ENCODE peak calls at places on chromosomes 2 and 18, in nine cellular contexts. Y, R, E, P, U, M, A, C and T are unnamed samples.

GRCh38 chr18:38243291-38243690 is 677.7 kb upstream of the CELF4 start:
- DNase-seq in R (no peak), E (no peak), Y (no peak), C (no peak), A (no peak), U (no peak), M (no peak), P (no peak), T (no peak)

GRCh38 chr18:56200381-56200831 is 438.0 kb downstream of the TXNL1 start:
- DNase-seq in A (peak; percentile 47), M (no peak), R (no peak), P (peak; percentile 24), Y (peak; percentile 64), C (no peak), U (no peak), E (peak; percentile 63), T (peak; percentile 43)

GRCh38 chr2:86081724-86082123 is 24.0 kb downstream of the POLR1A start:
- DNase-seq in A (no peak), Y (no peak), E (no peak), M (no peak), P (no peak), U (no peak), C (no peak), R (no peak), T (no peak)

GRCh38 chr18:22417496-22418188 is at the start of gene CTAGE1:
- DNase-seq in R (no peak), C (no peak), M (peak; percentile 61), U (no peak), A (no peak), E (peak; percentile 21), Y (no peak), P (no peak), T (no peak)

GRCh38 chr2:43707255-43707654 is 31.0 kb upstream of the C1GALT1C1L start:
- DNase-seq in R (peak; percentile 92), Y (peak; percentile 86), C (peak; percentile 75), P (no peak), M (no peak), E (peak; percentile 84), A (peak; percentile 91), U (no peak), T (no peak)

GRCh38 chr2:234305846-234306245 is 191.0 kb downstream of the ARL4C start:
- DNase-seq in Y (peak; percentile 6), P (peak; percentile 42), U (no peak), A (no peak), E (peak; percentile 32), R (no peak), M (no peak), C (no peak), T (no peak)

GRCh38 chr2:233428438-233428837 is 74.1 kb downstream of the DGKD start:
- DNase-seq in U (no peak), Y (no peak), M (no peak), A (no peak), E (no peak), R (no peak), C (no peak), P (no peak), T (no peak)

GRCh38 chr2:225112362-225113111 is 70.3 kb upstream of the DOCK10 start:
- DNase-seq in A (no peak), M (no peak), Y (no peak), U (peak; percentile 6), C (no peak), R (no peak), P (no peak), E (no peak), T (no peak)

GRCh38 chr18:72700961-72701710 is 157.0 kb upstream of the CBLN2 start:
- DNase-seq in U (peak; percentile 25), A (peak; percentile 9), E (peak; percentile 2), Y (peak; percentile 63), M (no peak), C (no peak), R (no peak), P (no peak), T (no peak)

GRCh38 chr2:233936089-233936488 is 18.9 kb downstream of the TRPM8 start:
- DNase-seq in U (no peak), E (no peak), C (no peak), Y (no peak), M (no peak), A (no peak), R (no peak), P (no peak), T (no peak)

GRCh38 chr2:124683536-124684407 is 658.7 kb downstream of the CNTNAP5 start:
- DNase-seq in Y (no peak), R (no peak), U (no peak), M (no peak), P (no peak), C (no peak), A (peak; percentile 22), E (no peak), T (no peak)

GRCh38 chr2:101446869-101447268 is 28.0 kb downstream of the RFX8 start:
- DNase-seq in C (no peak), E (peak; percentile 66), U (no peak), M (no peak), A (peak; percentile 61), R (no peak), P (peak; percentile 34), Y (peak; percentile 95), T (no peak)

GRCh38 chr2:144217853-144218633 is 301.9 kb downstream of the ZEB2 start:
- DNase-seq in C (no peak), P (no peak), Y (peak; percentile 21), U (no peak), A (peak; percentile 6), M (no peak), E (no peak), R (no peak), T (no peak)

GRCh38 chr2:195406886-195407603 is 250.0 kb upstream of the SLC39A10 start:
- DNase-seq in R (no peak), M (no peak), C (no peak), P (no peak), U (peak; percentile 24), E (peak; percentile 16), A (peak; percentile 11), Y (peak; percentile 14), T (no peak)

GRCh38 chr2:149365826-149366583 is 35.6 kb downstream of the LYPD6 start:
- DNase-seq in C (no peak), U (no peak), R (no peak), E (no peak), P (peak; percentile 36), A (peak; percentile 24), Y (peak; percentile 60), M (no peak), T (peak; percentile 63)

GRCh38 chr18:57906852-57907251 is 103.7 kb upstream of the ATP8B1 start:
- DNase-seq in P (no peak), R (no peak), U (no peak), M (no peak), Y (peak; percentile 18), C (no peak), A (no peak), E (no peak), T (no peak)
- TF ChIP-seq CTCF in P (peak; percentile 4), R (no peak), U (no peak), M (no peak), Y (peak; percentile 37), C (no peak), A (no peak), E (peak; percentile 52), T (peak; percentile 44)

DNA sequence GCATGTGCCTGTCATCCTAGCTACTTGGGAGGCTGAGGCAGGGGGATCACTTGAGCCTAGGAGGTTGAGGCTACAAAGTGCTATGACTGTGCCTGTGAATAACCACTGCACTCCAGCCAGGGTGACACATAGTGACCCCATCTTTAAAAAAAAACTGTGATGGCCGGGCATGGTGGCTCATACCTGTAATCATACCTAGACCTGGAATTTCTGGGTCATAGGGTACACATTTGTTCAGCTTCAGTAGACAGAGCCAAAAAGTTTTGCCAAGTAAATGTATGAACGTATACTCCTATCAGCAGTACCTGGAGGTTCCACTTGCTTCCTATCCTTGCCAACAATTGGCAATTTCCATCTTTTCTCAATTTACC is 6.4 kb upstream of the IGFBP2 start:
- DNase-seq in M (no peak), U (no peak), E (no peak), R (no peak), C (no peak), P (no peak), A (no peak), Y (peak; percentile 60), T (no peak)
- H3K4me3 ChIP-seq in M (no peak overlapping the region), U (no peak overlapping the region), E (no peak overlapping the region), R (no peak overlapping the region), C (no peak overlapping the region), P (no peak overlapping the region), A (no peak overlapping the region), Y (no peak overlapping the region), T (no peak overlapping the region)

DNA sequence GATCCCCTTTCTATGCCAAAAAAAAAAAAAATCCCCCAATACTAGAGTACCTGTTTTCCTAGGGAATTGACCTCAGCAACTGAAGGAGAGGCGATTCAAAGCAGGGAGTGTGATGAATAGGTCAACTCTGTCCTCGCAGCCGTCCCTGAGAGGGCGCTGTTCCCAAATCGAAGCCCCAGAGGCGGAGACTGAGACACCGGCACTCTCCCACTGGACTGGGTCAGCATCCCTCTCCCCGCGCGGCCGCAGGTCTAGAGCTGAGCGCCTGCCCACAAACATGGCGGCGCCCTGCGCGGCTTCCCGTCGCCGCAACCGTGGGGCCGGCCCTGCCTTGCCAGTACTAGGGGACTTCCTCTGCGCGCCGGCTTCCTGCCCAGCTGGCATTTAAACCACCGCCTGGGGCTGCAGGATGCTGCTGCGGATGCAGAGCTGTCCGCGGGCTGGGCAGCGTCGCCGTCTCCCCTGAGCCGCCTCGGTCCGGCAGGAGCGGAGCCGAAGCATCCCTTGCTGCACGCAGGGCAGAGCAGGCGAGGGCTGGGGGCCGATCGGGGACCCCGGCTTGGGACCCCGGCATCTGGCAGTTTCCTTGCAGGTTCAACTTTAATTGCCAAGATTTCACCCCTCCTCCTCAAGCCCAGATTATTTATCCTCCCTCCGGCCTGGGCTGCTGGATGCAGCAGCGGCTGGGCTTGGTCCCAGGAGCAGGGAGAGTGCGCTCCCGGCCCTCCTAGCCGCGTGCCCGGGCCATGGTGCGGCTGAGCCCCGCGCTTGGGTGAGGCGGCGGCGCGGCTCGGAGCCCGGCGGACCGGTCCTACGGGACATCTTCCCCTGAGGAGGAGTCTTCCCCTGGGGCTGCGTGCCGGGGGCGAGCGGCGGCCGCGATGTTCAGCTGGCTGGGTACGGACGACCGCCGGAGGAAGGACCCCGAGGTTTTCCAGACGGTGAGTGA is at the start of gene EHD3:
- DNase-seq in A (peak; percentile 87), Y (peak; percentile 88), C (peak; percentile 93), P (no peak), E (peak; percentile 89), R (peak; percentile 91), U (peak; percentile 82), M (peak; percentile 95), T (no peak)
- TF ChIP-seq CTCF in A (peak; percentile 55), Y (peak; percentile 71), C (peak; percentile 69), P (peak; percentile 85), E (peak; percentile 85), R (peak; percentile 19), U (peak; percentile 30), M (peak; percentile 53), T (peak; percentile 72)

DNA sequence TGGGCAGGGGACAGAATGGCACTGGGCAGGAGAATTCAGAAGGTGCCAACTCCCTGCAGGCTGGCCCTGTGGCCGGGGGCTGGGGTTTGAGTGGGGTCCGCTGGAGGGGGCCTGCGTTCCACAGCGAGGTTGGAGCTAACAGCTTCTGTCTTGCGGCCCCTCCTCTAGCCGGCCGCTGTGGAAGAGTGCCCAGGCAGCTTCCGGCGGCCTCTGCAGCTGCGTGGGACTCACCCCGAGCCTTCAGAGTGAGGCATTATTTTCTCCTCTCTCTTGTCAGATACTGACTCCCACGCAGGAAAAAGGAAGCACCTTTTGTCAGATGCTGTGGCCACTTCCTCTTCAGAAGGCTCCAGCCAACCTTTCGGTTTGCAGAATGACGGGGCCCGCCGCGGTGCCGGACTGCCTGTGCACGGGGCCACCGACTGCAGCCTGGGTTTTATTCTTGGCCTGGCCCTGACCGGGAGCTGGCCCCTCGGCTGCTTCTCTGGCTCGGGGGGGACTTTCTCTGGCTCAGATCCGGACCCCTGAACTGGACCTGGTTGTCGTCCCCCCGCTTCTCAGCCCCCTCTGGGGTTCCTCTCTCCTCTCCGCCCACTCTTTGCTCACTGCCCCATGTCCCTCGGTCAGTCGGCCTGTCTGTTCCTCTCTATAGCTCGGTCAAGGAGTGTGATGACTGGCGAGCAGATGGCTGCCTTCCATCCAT is 40.1 kb downstream of the ARHGAP25 start:
- DNase-seq in U (peak; percentile 90), A (no peak), R (peak; percentile 74), E (no peak), Y (no peak), M (peak; percentile 90), P (no peak), C (peak; percentile 74), T (no peak)
- H3K4me3 ChIP-seq in U (peak overlapping the region; percentile 3), A (no peak overlapping the region), R (peak overlapping the region; percentile 25), E (no peak overlapping the region), Y (no peak overlapping the region), M (peak overlapping the region; percentile 21), P (no peak overlapping the region), C (peak overlapping the region; percentile 62), T (no peak overlapping the region)